ENCODE peak calls at places on chromosome 19, in five cellular contexts. One of them, this sample, is unnamed.

GRCh38 chr19:45161715-45162463 is 1.1 kb upstream of the NKPD1 start:
- DNase-seq in psoas muscle: peak
- DNase-seq in neural progenitor cell: peak
- DNase-seq in AG04450: no peak
- DNase-seq in fibroblast of lung: peak
- DNase-seq in this sample: no peak

GRCh38 chr19:40433391-40434216 is 7.8 kb upstream of the SERTAD1 start:
- DNase-seq in psoas muscle: peak
- DNase-seq in neural progenitor cell: peak
- DNase-seq in AG04450: peak
- DNase-seq in fibroblast of lung: peak
- DNase-seq in this sample: peak

GRCh38 chr19:8611391-8611883 is 922 bp upstream of the ADAMTS10 start:
- DNase-seq in psoas muscle: peak
- DNase-seq in neural progenitor cell: no peak
- DNase-seq in AG04450: no peak
- DNase-seq in fibroblast of lung: no peak
- DNase-seq in this sample: no peak

GRCh38 chr19:45440873-45441654 is 17.3 kb upstream of the ERCC1 start:
- DNase-seq in psoas muscle: no peak
- DNase-seq in neural progenitor cell: peak
- DNase-seq in AG04450: no peak
- DNase-seq in fibroblast of lung: no peak
- DNase-seq in this sample: no peak

GRCh38 chr19:50510700-50511068 is 307 bp downstream of the JOSD2 start:
- DNase-seq in psoas muscle: no peak
- DNase-seq in neural progenitor cell: no peak
- DNase-seq in AG04450: no peak
- DNase-seq in fibroblast of lung: peak
- DNase-seq in this sample: no peak

GRCh38 chr19:58021541-58022282 is 12.1 kb upstream of the ZSCAN1 start:
- DNase-seq in psoas muscle: no peak
- DNase-seq in neural progenitor cell: peak
- DNase-seq in AG04450: no peak
- DNase-seq in fibroblast of lung: peak
- DNase-seq in this sample: no peak

GRCh38 chr19:44807162-44807561 is 1.7 kb upstream of the BCAM start:
- DNase-seq in psoas muscle: no peak
- DNase-seq in neural progenitor cell: no peak
- DNase-seq in AG04450: no peak
- DNase-seq in fibroblast of lung: no peak
- DNase-seq in this sample: no peak

GRCh38 chr19:29366757-29367156 is 153.8 kb upstream of the UQCRFS1 start:
- DNase-seq in psoas muscle: no peak
- DNase-seq in neural progenitor cell: no peak
- DNase-seq in AG04450: no peak
- DNase-seq in fibroblast of lung: no peak
- DNase-seq in this sample: no peak

GRCh38 chr19:55232284-55232597 is 3.7 kb upstream of the TMEM86B start:
- DNase-seq in psoas muscle: no peak
- DNase-seq in neural progenitor cell: no peak
- DNase-seq in AG04450: no peak
- DNase-seq in fibroblast of lung: no peak
- DNase-seq in this sample: no peak

GRCh38 chr19:13718733-13719132 is 45.6 kb upstream of the MRI1 start:
- DNase-seq in psoas muscle: no peak
- DNase-seq in neural progenitor cell: peak
- DNase-seq in AG04450: peak
- DNase-seq in fibroblast of lung: peak
- DNase-seq in this sample: peak

GRCh38 chr19:29393915-29394460 is 131.8 kb upstream of the VSTM2B start:
- DNase-seq in psoas muscle: no peak
- DNase-seq in neural progenitor cell: peak
- DNase-seq in AG04450: no peak
- DNase-seq in fibroblast of lung: no peak
- DNase-seq in this sample: no peak

GRCh38 chr19:42282036-42282762 is 13.1 kb downstream of the CIC start:
- DNase-seq in psoas muscle: no peak
- DNase-seq in neural progenitor cell: peak
- DNase-seq in AG04450: no peak
- DNase-seq in fibroblast of lung: peak
- DNase-seq in this sample: no peak

GRCh38 chr19:34480971-34481821 is at the start of gene WTIP:
- DNase-seq in psoas muscle: peak
- DNase-seq in neural progenitor cell: peak
- DNase-seq in AG04450: peak
- DNase-seq in fibroblast of lung: peak
- DNase-seq in this sample: peak

GRCh38 chr19:12997967-12998940 is 3.0 kb downstream of the NFIX start:
- DNase-seq in psoas muscle: no peak
- DNase-seq in neural progenitor cell: no peak
- DNase-seq in AG04450: no peak
- DNase-seq in fibroblast of lung: no peak
- DNase-seq in this sample: no peak

GRCh38 chr19:15563931-15564330 is 51.1 kb upstream of the CYP4F8 start:
- DNase-seq in psoas muscle: no peak
- DNase-seq in neural progenitor cell: no peak
- DNase-seq in AG04450: no peak
- DNase-seq in fibroblast of lung: no peak
- DNase-seq in this sample: no peak
- TF ChIP-seq CTCF in psoas muscle: no peak
- TF ChIP-seq CTCF in neural progenitor cell: no peak
- TF ChIP-seq CTCF in AG04450: no peak
- TF ChIP-seq CTCF in fibroblast of lung: no peak
- TF ChIP-seq CTCF in this sample: no peak

GRCh38 chr19:43581467-43581866 is 5.9 kb downstream of the PINLYP start:
- DNase-seq in psoas muscle: no peak
- DNase-seq in neural progenitor cell: no peak
- DNase-seq in AG04450: no peak
- DNase-seq in fibroblast of lung: no peak
- DNase-seq in this sample: no peak
- H3K4me3 ChIP-seq in psoas muscle: peak
- H3K4me3 ChIP-seq in neural progenitor cell: peak
- H3K4me3 ChIP-seq in AG04450: no peak
- H3K4me3 ChIP-seq in fibroblast of lung: peak
- H3K4me3 ChIP-seq in this sample: no peak

DNA sequence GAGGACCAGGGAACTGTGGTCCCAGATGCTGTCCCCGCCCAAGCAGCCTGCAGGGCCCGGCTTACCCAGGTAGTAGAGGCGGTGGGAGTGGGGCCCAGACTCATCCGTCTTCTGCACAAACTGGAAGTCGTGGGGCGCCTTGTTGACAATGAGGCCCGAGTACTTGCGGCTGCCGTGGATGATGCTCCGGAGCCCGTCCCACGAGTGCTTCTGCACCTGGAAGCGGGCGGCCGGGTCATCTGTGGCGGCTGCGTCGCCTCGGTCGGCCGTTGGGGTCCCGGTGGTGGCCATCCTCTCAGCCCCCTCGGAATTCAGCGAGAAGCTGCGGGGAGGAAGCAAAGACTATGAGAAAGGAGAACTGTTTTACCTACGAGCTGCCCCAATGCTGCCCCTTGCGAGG is 9.6 kb downstream of the DPP9 start:
- DNase-seq in psoas muscle: no peak
- DNase-seq in neural progenitor cell: no peak
- DNase-seq in AG04450: no peak
- DNase-seq in fibroblast of lung: no peak
- DNase-seq in this sample: no peak
- H3K27ac ChIP-seq in psoas muscle: peak
- H3K27ac ChIP-seq in neural progenitor cell: no peak
- H3K27ac ChIP-seq in AG04450: peak
- H3K27ac ChIP-seq in fibroblast of lung: peak
- H3K27ac ChIP-seq in this sample: no peak

GRCh38 chr19:18998276-18998675 is 35.0 kb downstream of the SUGP2 start:
- DNase-seq in psoas muscle: no peak
- DNase-seq in neural progenitor cell: no peak
- DNase-seq in AG04450: no peak
- DNase-seq in fibroblast of lung: no peak
- DNase-seq in this sample: no peak

GRCh38 chr19:18996351-18996750 is 37.0 kb downstream of the SUGP2 start:
- DNase-seq in psoas muscle: no peak
- DNase-seq in neural progenitor cell: no peak
- DNase-seq in AG04450: no peak
- DNase-seq in fibroblast of lung: no peak
- DNase-seq in this sample: no peak

GRCh38 chr19:18992696-18993095 is 40.6 kb downstream of the SUGP2 start:
- DNase-seq in psoas muscle: no peak
- DNase-seq in neural progenitor cell: no peak
- DNase-seq in AG04450: no peak
- DNase-seq in fibroblast of lung: no peak
- DNase-seq in this sample: peak

GRCh38 chr19:18996796-18997394 is 36.4 kb downstream of the SUGP2 start:
- DNase-seq in psoas muscle: no peak
- DNase-seq in neural progenitor cell: no peak
- DNase-seq in AG04450: no peak
- DNase-seq in fibroblast of lung: no peak
- DNase-seq in this sample: no peak

DNA sequence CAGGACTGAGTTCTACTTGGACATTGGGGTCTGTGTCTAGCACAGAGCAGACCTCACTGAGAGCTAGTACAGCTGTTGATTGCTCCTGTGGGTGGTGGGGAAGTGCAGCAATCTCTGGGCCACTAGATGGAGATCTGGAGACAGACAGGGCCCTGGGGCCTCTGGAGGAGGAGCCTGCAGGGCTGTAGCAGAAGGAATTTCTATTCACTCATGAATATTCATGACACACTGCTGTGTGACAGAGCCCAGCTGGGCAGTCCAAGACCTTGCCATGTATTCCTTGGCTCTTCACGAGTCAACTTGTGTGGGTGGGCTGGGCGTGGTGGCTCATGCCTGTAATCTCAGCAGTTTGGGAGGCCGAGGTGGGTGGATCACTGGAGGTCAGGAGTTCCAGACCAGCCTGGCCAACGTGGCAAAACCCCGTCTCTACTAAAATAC is 37.5 kb downstream of the SUGP2 start:
- DNase-seq in psoas muscle: peak
- DNase-seq in neural progenitor cell: peak
- DNase-seq in AG04450: peak
- DNase-seq in fibroblast of lung: peak
- DNase-seq in this sample: peak
- TF ChIP-seq CTCF in psoas muscle: peak
- TF ChIP-seq CTCF in neural progenitor cell: peak
- TF ChIP-seq CTCF in AG04450: peak
- TF ChIP-seq CTCF in fibroblast of lung: peak
- TF ChIP-seq CTCF in this sample: peak

GRCh38 chr19:54145541-54146158 is 8.1 kb downstream of the CNOT3 start:
- DNase-seq in psoas muscle: no peak
- DNase-seq in neural progenitor cell: no peak
- DNase-seq in AG04450: no peak
- DNase-seq in fibroblast of lung: no peak
- DNase-seq in this sample: no peak

GRCh38 chr19:54149021-54149812 is 10.3 kb downstream of the LENG1 start:
- DNase-seq in psoas muscle: no peak
- DNase-seq in neural progenitor cell: no peak
- DNase-seq in AG04450: no peak
- DNase-seq in fibroblast of lung: no peak
- DNase-seq in this sample: no peak

GRCh38 chr19:54151362-54152035 is 8.0 kb downstream of the LENG1 start:
- DNase-seq in psoas muscle: no peak
- DNase-seq in neural progenitor cell: no peak
- DNase-seq in AG04450: no peak
- DNase-seq in fibroblast of lung: no peak
- DNase-seq in this sample: no peak

GRCh38 chr19:54148158-54148557 is 10.6 kb downstream of the CNOT3 start:
- DNase-seq in psoas muscle: no peak
- DNase-seq in neural progenitor cell: no peak
- DNase-seq in AG04450: no peak
- DNase-seq in fibroblast of lung: no peak
- DNase-seq in this sample: no peak

GRCh38 chr19:54147676-54148075 is 10.1 kb downstream of the CNOT3 start:
- DNase-seq in psoas muscle: no peak
- DNase-seq in neural progenitor cell: no peak
- DNase-seq in AG04450: no peak
- DNase-seq in fibroblast of lung: peak
- DNase-seq in this sample: no peak
- H3K4me3 ChIP-seq in psoas muscle: no peak
- H3K4me3 ChIP-seq in neural progenitor cell: no peak
- H3K4me3 ChIP-seq in AG04450: no peak
- H3K4me3 ChIP-seq in fibroblast of lung: no peak
- H3K4me3 ChIP-seq in this sample: no peak

DNA sequence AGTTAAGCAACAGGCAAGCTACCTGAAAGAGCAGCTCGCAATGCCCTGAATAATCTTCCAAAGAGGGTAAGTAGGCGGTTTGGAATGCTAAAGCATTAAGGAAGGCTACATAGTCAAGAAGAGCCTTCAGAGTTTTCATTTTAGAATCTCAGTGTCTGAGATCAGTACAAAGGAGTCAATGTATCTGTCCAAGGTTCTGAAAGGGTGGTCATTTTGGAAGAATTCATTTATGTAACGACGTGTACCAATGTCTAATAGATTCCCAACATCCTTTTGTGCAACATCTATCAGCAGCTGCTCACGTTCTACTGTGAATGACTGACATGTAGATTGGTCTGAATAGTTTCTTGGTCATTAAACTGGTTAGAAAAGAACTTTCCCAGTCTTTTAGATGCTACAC is 15.2 kb downstream of the ZNF665 start:
- DNase-seq in psoas muscle: no peak
- DNase-seq in neural progenitor cell: no peak
- DNase-seq in AG04450: no peak
- DNase-seq in fibroblast of lung: no peak
- DNase-seq in this sample: no peak
- H3K27ac ChIP-seq in psoas muscle: no peak
- H3K27ac ChIP-seq in neural progenitor cell: no peak
- H3K27ac ChIP-seq in AG04450: no peak
- H3K27ac ChIP-seq in fibroblast of lung: no peak
- H3K27ac ChIP-seq in this sample: no peak

DNA sequence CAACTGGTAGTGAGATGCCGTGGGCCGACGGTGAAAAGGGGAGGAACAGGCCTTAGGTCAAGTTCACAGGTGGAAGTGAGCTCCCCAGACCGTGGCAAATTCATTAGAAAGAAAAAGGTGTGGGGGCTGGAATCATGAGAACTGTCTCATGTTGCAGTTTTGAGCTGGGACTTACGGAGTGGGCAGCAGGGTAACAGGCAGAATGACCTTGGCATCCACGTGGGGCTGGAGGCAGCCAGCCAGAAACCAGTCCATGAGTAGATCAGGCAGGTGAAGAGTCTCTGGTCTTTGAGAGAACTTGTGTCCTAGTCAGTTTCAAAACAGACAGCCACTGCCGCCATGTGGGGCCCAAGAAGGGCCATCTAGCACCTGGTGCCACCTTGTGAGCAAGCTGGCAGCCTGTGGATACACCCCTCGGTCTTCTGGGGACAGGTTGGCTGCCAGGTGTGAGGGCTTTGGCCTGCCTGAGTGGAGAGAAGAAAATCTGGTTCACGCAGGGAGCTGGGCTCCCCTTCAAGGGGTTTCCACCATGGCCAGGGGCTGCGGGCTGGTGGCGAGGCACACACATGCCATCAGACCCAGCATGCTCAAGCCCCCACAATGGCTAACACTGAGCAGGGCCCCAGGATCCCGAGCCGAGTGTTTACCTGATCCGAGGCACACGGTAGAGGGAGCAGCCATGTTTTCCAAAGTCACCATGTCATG is 23.9 kb downstream of the TSSK6 start:
- DNase-seq in psoas muscle: no peak
- DNase-seq in neural progenitor cell: no peak
- DNase-seq in AG04450: no peak
- DNase-seq in fibroblast of lung: no peak
- DNase-seq in this sample: no peak
- TF ChIP-seq CTCF in psoas muscle: no peak
- TF ChIP-seq CTCF in neural progenitor cell: no peak
- TF ChIP-seq CTCF in AG04450: no peak
- TF ChIP-seq CTCF in fibroblast of lung: no peak
- TF ChIP-seq CTCF in this sample: no peak